ENCODE peak calls at places on chromosomes 5 and 9, in four cellular contexts. S is suprapubic skin, K is A549, C is tibial nerve. R is an unnamed sample.

GRCh38 chr9:73270967-73271722 is 119.5 kb downstream of the ANXA1 start:
- DNase-seq in S (no peak), K (peak), C (no peak), R (no peak)

GRCh38 chr5:16600397-16600796 is 16.4 kb downstream of the RETREG1 start:
- DNase-seq in S (peak), K (no peak), C (peak), R (no peak)

GRCh38 chr5:157080291-157080690 is 21.4 kb upstream of the HAVCR1 start:
- DNase-seq in S (no peak), K (no peak), C (no peak), R (no peak)

GRCh38 chr9:15246243-15246642 is 60.8 kb downstream of the TTC39B start:
- DNase-seq in S (no peak), K (no peak), C (no peak), R (no peak)

GRCh38 chr9:120386390-120387131 is 193.4 kb downstream of the CDK5RAP2 start:
- DNase-seq in S (no peak), K (no peak), C (no peak), R (peak)

GRCh38 chr5:39473156-39473779 is 48.5 kb upstream of the DAB2 start:
- DNase-seq in S (no peak), K (no peak), C (no peak), R (no peak)

GRCh38 chr5:88682797-88683496 is 200.0 kb downstream of the MEF2C start:
- DNase-seq in S (no peak), K (no peak), C (no peak), R (no peak)

GRCh38 chr5:151005187-151005974 is 15.0 kb upstream of the GPX3 start:
- DNase-seq in S (no peak), K (no peak), C (peak), R (no peak)

GRCh38 chr5:95927927-95928723 is 33.5 kb downstream of the ELL2 start:
- DNase-seq in S (no peak), K (no peak), C (no peak), R (no peak)

GRCh38 chr9:136943291-136944093 is 1.0 kb downstream of the FBXW5 start:
- DNase-seq in S (peak), K (peak), C (peak), R (peak)

GRCh38 chr5:14341571-14342225 is 198.6 kb downstream of the TRIO start:
- DNase-seq in S (no peak), K (no peak), C (no peak), R (no peak)

GRCh38 chr9:127050152-127050551 is 72.3 kb downstream of the ANGPTL2 start:
- DNase-seq in S (peak), K (no peak), C (no peak), R (no peak)

GRCh38 chr5:132055441-132055807 is 5.0 kb upstream of the IL3 start:
- DNase-seq in S (no peak), K (no peak), C (no peak), R (no peak)

GRCh38 chr5:32254987-32255900 is 57.5 kb downstream of the MTMR12 start:
- DNase-seq in S (no peak), K (no peak), C (no peak), R (no peak)

GRCh38 chr5:172774561-172775271 is 3.7 kb upstream of the DUSP1 start:
- DNase-seq in S (no peak), K (no peak), C (no peak), R (no peak)

GRCh38 chr5:74916831-74917710 is 50.9 kb upstream of the FAM169A start:
- DNase-seq in S (no peak), K (peak), C (no peak), R (peak)

GRCh38 chr5:143542798-143543144 is 139.3 kb upstream of the NR3C1 start:
- DNase-seq in S (no peak), K (no peak), C (no peak), R (no peak)

GRCh38 chr5:912356-913091 is 19.8 kb downstream of the TRIP13 start:
- DNase-seq in S (no peak), K (peak), C (no peak), R (peak)

GRCh38 chr9:37034938-37035471 is 937 bp upstream of the PAX5 start:
- DNase-seq in S (no peak), K (no peak), C (no peak), R (no peak)

GRCh38 chr9:106733828-106734227 is 129.1 kb upstream of the ZNF462 start:
- DNase-seq in S (no peak), K (no peak), C (no peak), R (no peak)

GRCh38 chr9:110977259-110977709 is 61.0 kb downstream of the LPAR1 start:
- DNase-seq in S (no peak), K (peak), C (no peak), R (peak)

GRCh38 chr5:91293131-91293530 is 90.0 kb downstream of the ARRDC3 start:
- DNase-seq in S (no peak), K (no peak), C (no peak), R (no peak)

GRCh38 chr5:115686692-115687054 is 60.8 kb upstream of the TMED7 start:
- DNase-seq in S (no peak), K (no peak), C (no peak), R (no peak)

GRCh38 chr9:97561501-97561900 is 60.0 kb downstream of the TMOD1 start:
- DNase-seq in S (no peak), K (no peak), C (no peak), R (no peak)

GRCh38 chr5:81837667-81838306 is 86.9 kb upstream of the SSBP2 start:
- DNase-seq in S (no peak), K (no peak), C (no peak), R (no peak)

GRCh38 chr9:121285835-121286687 is 18.1 kb downstream of the GSN start:
- DNase-seq in S (peak), K (no peak), C (peak), R (peak)

GRCh38 chr9:26221295-26221694 is 543.1 kb upstream of the TUSC1 start:
- DNase-seq in S (no peak), K (no peak), C (no peak), R (no peak)

GRCh38 chr5:418681-419121 is 24.3 kb upstream of the EXOC3 start:
- DNase-seq in S (peak), K (no peak), C (no peak), R (no peak)

GRCh38 chr5:88743231-88743879 is 139.6 kb downstream of the MEF2C start:
- DNase-seq in S (no peak), K (peak), C (no peak), R (no peak)

GRCh38 chr9:124285903-124286291 is 28.1 kb downstream of the NEK6 start:
- DNase-seq in S (peak), K (no peak), C (peak), R (peak)

GRCh38 chr5:55391707-55392106 is 83.9 kb downstream of the MTREX start:
- DNase-seq in S (no peak), K (no peak), C (no peak), R (no peak)

GRCh38 chr5:73305386-73305785 is 132.4 kb downstream of the TMEM174 start:
- DNase-seq in S (no peak), K (no peak), C (no peak), R (no peak)

GRCh38 chr5:43750809-43751208 is 147.8 kb downstream of the NNT start:
- DNase-seq in S (no peak), K (no peak), C (no peak), R (no peak)

GRCh38 chr5:121660142-121660541 is 191.5 kb upstream of the FTMT start:
- DNase-seq in S (no peak), K (no peak), C (no peak), R (no peak)

GRCh38 chr5:135218486-135218755 is 180.6 kb downstream of the MACROH2A1 start:
- DNase-seq in S (no peak), K (no peak), C (no peak), R (peak)

GRCh38 chr5:132788508-132788907 is 11.5 kb upstream of the SEPTIN8 start:
- DNase-seq in S (no peak), K (no peak), C (no peak), R (no peak)

DNA sequence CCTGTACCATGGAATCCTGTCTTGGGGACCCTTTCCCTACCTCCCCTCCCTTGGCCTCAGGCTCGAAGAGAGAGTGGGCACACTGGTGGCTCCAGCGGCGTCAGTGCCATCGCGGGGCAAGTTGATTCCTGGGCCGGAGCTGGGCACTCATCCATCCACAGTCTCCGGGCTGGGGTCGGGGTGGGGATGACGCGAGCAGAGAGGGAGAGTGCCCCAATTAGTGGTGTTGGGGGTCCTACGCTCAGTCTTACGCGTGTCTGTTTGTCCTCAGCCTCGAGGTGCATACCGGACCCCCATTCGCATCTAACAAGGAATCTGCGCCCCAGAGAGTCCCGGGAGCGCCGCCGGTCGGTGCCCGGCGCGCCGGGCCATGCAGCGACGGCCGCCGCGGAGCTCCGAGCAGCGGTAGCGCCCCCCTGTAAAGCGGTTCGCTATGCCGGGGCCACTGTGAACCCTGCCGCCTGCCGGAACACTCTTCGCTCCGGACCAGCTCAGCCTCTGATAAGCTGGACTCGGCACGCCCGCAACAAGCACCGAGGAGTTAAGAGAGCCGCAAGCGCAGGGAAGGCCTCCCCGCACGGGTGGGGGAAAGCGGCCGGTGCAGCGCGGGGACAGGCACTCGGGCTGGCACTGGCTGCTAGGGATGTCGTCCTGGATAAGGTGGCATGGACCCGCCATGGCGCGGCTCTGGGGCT is 724 bp downstream of the NTRK2 start:
- DNase-seq in S (peak), K (no peak), C (no peak), R (no peak)
- H3K4me3 ChIP-seq in S (peak), K (peak), C (peak), R (peak)

DNA sequence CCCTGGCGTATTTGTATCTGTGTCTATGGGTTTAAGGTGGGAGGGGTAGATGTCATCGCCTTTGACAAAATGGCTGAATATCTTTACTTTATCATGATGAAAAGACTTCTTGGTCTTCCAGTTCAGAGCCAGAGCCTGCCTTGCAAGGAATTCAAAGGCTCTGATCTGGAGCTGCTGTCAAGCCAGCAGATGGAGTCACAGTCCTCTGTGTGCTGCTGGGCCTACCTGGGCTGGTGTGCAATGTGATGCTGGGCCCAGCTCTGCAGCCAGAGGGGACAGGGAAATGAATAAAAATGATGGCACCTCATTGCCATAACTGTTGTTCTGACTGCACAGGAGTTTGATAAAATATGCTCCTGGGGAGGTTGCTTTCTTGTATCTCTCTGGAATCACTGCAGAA is 20.2 kb upstream of the HSPA9 start:
- DNase-seq in S (peak), K (no peak), C (no peak), R (no peak)
- TF ChIP-seq CTCF in S (no peak), K (no peak), C (no peak), R (no peak)

GRCh38 chr9:113387560-113388230 is 10.9 kb upstream of the HDHD3 start:
- DNase-seq in S (no peak), K (no peak), C (no peak), R (peak)
- TF ChIP-seq EP300 in S (no peak), K (no peak), C (no peak), R (no peak)

GRCh38 chr9:134283111-134283515 is 43.1 kb upstream of the RXRA start:
- DNase-seq in S (peak), K (no peak), C (peak), R (peak)
- H3K4me3 ChIP-seq in S (no peak), K (no peak), C (no peak), R (no peak)

DNA sequence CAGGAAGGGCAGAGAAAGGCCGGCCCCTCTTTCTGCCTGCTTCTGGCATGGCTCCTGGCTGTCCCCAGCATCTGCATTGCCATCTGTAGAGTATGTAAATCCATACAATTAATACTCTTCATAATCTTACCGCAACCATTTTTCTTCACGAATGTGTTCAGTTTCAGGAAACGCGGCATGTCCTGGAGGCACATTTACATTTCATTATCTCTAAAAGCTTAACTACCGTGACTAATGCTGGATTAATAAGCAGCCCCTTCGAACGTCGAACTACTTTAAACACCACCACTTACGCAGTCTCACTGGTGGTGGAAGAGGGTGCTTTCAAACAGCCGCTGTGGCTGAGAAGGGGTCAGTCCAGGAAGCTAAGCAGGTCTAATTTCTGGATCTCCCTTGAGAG is 85.6 kb downstream of the C5orf15 start:
- DNase-seq in S (no peak), K (no peak), C (no peak), R (no peak)
- TF ChIP-seq CTCF in S (no peak), K (no peak), C (no peak), R (no peak)

DNA sequence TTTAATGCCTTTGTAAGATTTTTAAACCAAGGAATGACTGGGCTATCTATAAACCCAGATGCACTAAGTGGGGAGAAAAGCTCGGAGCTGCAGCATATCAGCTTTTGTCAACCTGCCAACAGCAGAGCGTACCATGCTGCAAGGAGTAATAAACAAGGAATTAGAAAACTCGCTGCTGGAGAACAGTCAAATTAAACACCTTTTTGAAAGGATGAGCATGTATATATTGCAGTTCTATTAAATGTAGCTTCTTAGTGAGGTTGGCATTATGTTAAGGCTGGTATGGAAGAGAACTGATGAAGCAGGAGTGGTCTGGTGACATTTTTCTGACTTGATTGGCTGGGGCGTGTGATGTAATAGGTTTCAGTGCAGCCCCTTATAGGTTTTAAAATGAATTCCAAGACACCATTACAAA is 74.7 kb downstream of the PIK3R1 start:
- DNase-seq in S (no peak), K (no peak), C (no peak), R (peak)
- TF ChIP-seq EP300 in S (no peak), K (no peak), C (no peak), R (no peak)